ENCODE peak calls at places on chromosomes 1 and 21, in ten cellular contexts. Z is NB4; I is dermis blood vessel endothelial cell; S is Karpas-422; Q is IMR-90; X is AG09319; U is CD8-positive, alpha-beta memory T cell; L is activated CD8-positive, alpha-beta memory T cell treated with anti-CD3 and anti-CD28 coated beads, Interleukin-2, amount 50 U/mL, for 48 hours; H is RPMI7951; O is hepatic stellate cell. T is an unnamed sample.

GRCh38 chr1:205344010-205344808 is 12.5 kb downstream of the KLHDC8A start:
- DNase-seq in Z (no peak), I (no peak), S (no peak), Q (no peak), X (no peak), U (peak), L (peak), H (no peak), O (no peak), T (no peak)

GRCh38 chr1:159296697-159297375 is 5.3 kb upstream of the FCER1A start:
- DNase-seq in Z (no peak), I (no peak), S (no peak), Q (no peak), X (no peak), U (no peak), L (no peak), H (no peak), O (no peak), T (no peak)

GRCh38 chr1:172449585-172450523 is 6.0 kb upstream of the PIGC start:
- DNase-seq in Z (peak), I (peak), S (peak), Q (peak), X (no peak), U (no peak), L (peak), H (peak), O (peak), T (no peak)

GRCh38 chr1:212565079-212565478 is 43.5 kb upstream of the ATF3 start:
- DNase-seq in Z (no peak), I (no peak), S (no peak), Q (no peak), X (no peak), U (no peak), L (no peak), H (no peak), O (no peak), T (no peak)

GRCh38 chr1:47059376-47059775 is 7.7 kb upstream of the CYP4Z1 start:
- DNase-seq in Z (no peak), I (no peak), S (no peak), Q (no peak), X (no peak), U (no peak), L (no peak), H (no peak), O (no peak), T (no peak)

GRCh38 chr21:40923914-40924313 is 77.0 kb upstream of the DSCAM start:
- DNase-seq in Z (no peak), I (no peak), S (no peak), Q (no peak), X (no peak), U (no peak), L (no peak), H (no peak), O (no peak), T (no peak)

GRCh38 chr1:88462481-88463261 is 221.4 kb upstream of the PKN2 start:
- DNase-seq in Z (no peak), I (peak), S (no peak), Q (peak), X (no peak), U (no peak), L (no peak), H (peak), O (peak), T (no peak)

GRCh38 chr1:91645031-91645430 is 144.4 kb downstream of the CDC7 start:
- DNase-seq in Z (no peak), I (no peak), S (no peak), Q (peak), X (no peak), U (no peak), L (no peak), H (no peak), O (no peak), T (no peak)

GRCh38 chr21:43333301-43334062 is 93.4 kb downstream of the SIK1 start:
- DNase-seq in Z (no peak), I (peak), S (no peak), Q (peak), X (peak), U (no peak), L (no peak), H (peak), O (peak), T (peak)

GRCh38 chr1:89198500-89199072 is at the start of gene GBP4:
- DNase-seq in Z (no peak), I (peak), S (no peak), Q (peak), X (no peak), U (peak), L (peak), H (peak), O (peak), T (no peak)

GRCh38 chr21:26966978-26967913 is at the start of gene ADAMTS5:
- DNase-seq in Z (peak), I (peak), S (no peak), Q (peak), X (peak), U (no peak), L (no peak), H (peak), O (peak), T (peak)

GRCh38 chr1:225835752-225836151 is 25.8 kb downstream of the EPHX1 start:
- DNase-seq in Z (no peak), I (no peak), S (no peak), Q (peak), X (no peak), U (no peak), L (no peak), H (peak), O (no peak), T (no peak)

GRCh38 chr1:172394811-172395210 is 25.7 kb upstream of the C1orf105 start:
- DNase-seq in Z (no peak), I (no peak), S (no peak), Q (peak), X (no peak), U (no peak), L (no peak), H (no peak), O (no peak), T (no peak)

GRCh38 chr1:36528361-36529349 is 45.9 kb upstream of the CSF3R start:
- DNase-seq in Z (peak), I (peak), S (no peak), Q (no peak), X (no peak), U (no peak), L (peak), H (no peak), O (no peak), T (peak)

T was measured in osteocyte.